ENCODE peak calls at places on chromosomes 7 and 10, in six cellular contexts. One of them, this sample, is unnamed.

GRCh38 chr10:12844796-12845524 is 156.6 kb downstream of the CCDC3 start:
- ATAC-seq in upper lobe of left lung: peak; percentile 47
- ATAC-seq in HCT116: peak; percentile 26
- ATAC-seq in HepG2: no peak
- ATAC-seq in GM12878: no peak
- ATAC-seq in K562: no peak
- ATAC-seq in this sample: peak; percentile 42

GRCh38 chr7:46534593-46535271 is 613.7 kb upstream of the IGFBP3 start:
- ATAC-seq in upper lobe of left lung: no peak
- ATAC-seq in HCT116: no peak
- ATAC-seq in HepG2: no peak
- ATAC-seq in K562: no peak
- ATAC-seq in GM12878: no peak
- ATAC-seq in this sample: peak; percentile 49

GRCh38 chr7:29190349-29191045 is 4.1 kb upstream of the CHN2 start:
- ATAC-seq in HCT116: no peak
- ATAC-seq in HepG2: peak; percentile 46
- ATAC-seq in K562: no peak
- ATAC-seq in upper lobe of left lung: no peak
- ATAC-seq in GM12878: no peak
- ATAC-seq in this sample: no peak

GRCh38 chr7:118245267-118246040 is 20.9 kb downstream of the ANKRD7 start:
- ATAC-seq in HCT116: no peak
- ATAC-seq in K562: no peak
- ATAC-seq in GM12878: peak; percentile 90
- ATAC-seq in HepG2: no peak
- ATAC-seq in upper lobe of left lung: no peak
- ATAC-seq in this sample: no peak

GRCh38 chr10:21891439-21891838 is 112.1 kb downstream of the DNAJC1 start:
- ATAC-seq in upper lobe of left lung: no peak
- ATAC-seq in HepG2: no peak
- ATAC-seq in K562: peak; percentile 39
- ATAC-seq in GM12878: no peak
- ATAC-seq in HCT116: no peak
- ATAC-seq in this sample: no peak

GRCh38 chr7:55449205-55449991 is 84.3 kb downstream of the LANCL2 start:
- ATAC-seq in upper lobe of left lung: peak; percentile 35
- ATAC-seq in HepG2: peak; percentile 36
- ATAC-seq in K562: no peak
- ATAC-seq in HCT116: no peak
- ATAC-seq in GM12878: no peak
- ATAC-seq in this sample: no peak

GRCh38 chr10:71143610-71144009 is 68.8 kb upstream of the UNC5B start:
- ATAC-seq in GM12878: no peak
- ATAC-seq in HCT116: no peak
- ATAC-seq in upper lobe of left lung: no peak
- ATAC-seq in K562: no peak
- ATAC-seq in HepG2: no peak
- ATAC-seq in this sample: no peak

GRCh38 chr7:156892821-156893706 is at the start of gene LMBR1:
- ATAC-seq in GM12878: peak; percentile 87
- ATAC-seq in HCT116: peak; percentile 84
- ATAC-seq in upper lobe of left lung: peak; percentile 98
- ATAC-seq in K562: peak; percentile 86
- ATAC-seq in HepG2: peak; percentile 92
- ATAC-seq in this sample: peak; percentile 95

GRCh38 chr10:100303724-100304319 is 17.3 kb upstream of the BLOC1S2 start:
- ATAC-seq in GM12878: peak; percentile 74
- ATAC-seq in HepG2: peak; percentile 66
- ATAC-seq in K562: peak; percentile 64
- ATAC-seq in HCT116: peak; percentile 87
- ATAC-seq in upper lobe of left lung: peak; percentile 61
- ATAC-seq in this sample: no peak

GRCh38 chr10:31072453-31072852 is 40.8 kb upstream of the ZNF438 start:
- ATAC-seq in GM12878: no peak
- ATAC-seq in K562: no peak
- ATAC-seq in HCT116: no peak
- ATAC-seq in upper lobe of left lung: no peak
- ATAC-seq in HepG2: no peak
- ATAC-seq in this sample: no peak

GRCh38 chr10:51162002-51162401 is 87.7 kb downstream of the PRKG1 start:
- ATAC-seq in upper lobe of left lung: peak; percentile 34
- ATAC-seq in HCT116: no peak
- ATAC-seq in K562: no peak
- ATAC-seq in HepG2: no peak
- ATAC-seq in GM12878: no peak
- ATAC-seq in this sample: no peak

GRCh38 chr7:147700702-147701101 is 889.9 kb upstream of the C7orf33 start:
- ATAC-seq in K562: no peak
- ATAC-seq in upper lobe of left lung: no peak
- ATAC-seq in HepG2: no peak
- ATAC-seq in GM12878: no peak
- ATAC-seq in HCT116: no peak
- ATAC-seq in this sample: no peak

GRCh38 chr10:73781879-73782748 is at the start of gene CHCHD1:
- ATAC-seq in K562: peak; percentile 82
- ATAC-seq in HepG2: peak; percentile 71
- ATAC-seq in GM12878: peak; percentile 82
- ATAC-seq in upper lobe of left lung: peak; percentile 90
- ATAC-seq in HCT116: peak; percentile 73
- ATAC-seq in this sample: peak; percentile 75

GRCh38 chr10:73785721-73786511 is 510 bp downstream of the ZSWIM8 start:
- ATAC-seq in upper lobe of left lung: peak; percentile 60
- ATAC-seq in K562: peak; percentile 14
- ATAC-seq in HepG2: peak; percentile 48
- ATAC-seq in HCT116: peak; percentile 3
- ATAC-seq in GM12878: peak; percentile 7
- ATAC-seq in this sample: peak; percentile 34

GRCh38 chr10:73786512-73786885 is 1.1 kb downstream of the ZSWIM8 start:
- ATAC-seq in HCT116: no peak
- ATAC-seq in K562: no peak
- ATAC-seq in GM12878: no peak
- ATAC-seq in upper lobe of left lung: no peak
- ATAC-seq in HepG2: peak; percentile 11
- ATAC-seq in this sample: no peak

GRCh38 chr10:73782749-73783085 is 869 bp downstream of the CHCHD1 start:
- ATAC-seq in K562: no peak
- ATAC-seq in HCT116: no peak
- ATAC-seq in GM12878: no peak
- ATAC-seq in HepG2: no peak
- ATAC-seq in upper lobe of left lung: no peak
- ATAC-seq in this sample: no peak

DNA sequence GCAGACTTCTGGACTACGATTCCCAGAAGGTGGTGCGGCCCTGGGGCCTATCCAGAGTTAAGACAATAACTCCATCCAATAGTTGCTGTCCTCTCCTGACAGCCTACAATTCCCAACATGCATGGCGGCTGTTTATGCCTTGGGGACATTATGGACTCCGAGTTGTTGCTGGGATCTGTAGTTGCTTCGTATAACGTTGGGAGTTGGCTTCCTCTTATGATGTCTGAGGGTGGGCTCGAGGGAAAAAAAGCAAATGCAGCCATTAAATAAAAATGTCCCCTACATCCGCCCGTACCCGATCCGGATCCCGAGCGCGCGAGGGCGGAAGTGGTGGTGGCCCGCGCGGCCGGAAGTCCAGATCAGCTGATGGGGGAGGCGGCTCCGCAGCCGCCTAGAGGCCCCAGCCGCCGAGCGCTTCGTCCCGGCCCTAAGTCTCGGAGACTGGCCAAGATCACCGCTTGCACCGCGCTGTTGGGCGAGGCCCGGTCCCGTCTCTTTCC is at the start of gene ZSWIM8:
- ATAC-seq in K562: peak; percentile 87
- ATAC-seq in HepG2: peak; percentile 87
- ATAC-seq in HCT116: peak; percentile 86
- ATAC-seq in GM12878: peak; percentile 89
- ATAC-seq in upper lobe of left lung: peak; percentile 95
- ATAC-seq in this sample: peak; percentile 91
- TF ChIP-seq POLR2A in K562: peak; percentile 85
- TF ChIP-seq POLR2A in HepG2: peak; percentile 61
- TF ChIP-seq POLR2A in HCT116: peak; percentile 14
- TF ChIP-seq POLR2A in GM12878: peak; percentile 86
- TF ChIP-seq POLR2A in upper lobe of left lung: peak; percentile 86
- TF ChIP-seq POLR2A in this sample: peak; percentile 76

GRCh38 chr7:82360591-82361386 is 82.8 kb downstream of the CACNA2D1 start:
- ATAC-seq in HCT116: no peak
- ATAC-seq in GM12878: peak; percentile 41
- ATAC-seq in HepG2: no peak
- ATAC-seq in upper lobe of left lung: no peak
- ATAC-seq in K562: no peak
- ATAC-seq in this sample: no peak
- TF ChIP-seq POLR2AphosphoS5 in HCT116: no peak
- TF ChIP-seq POLR2AphosphoS5 in GM12878: no peak
- TF ChIP-seq POLR2AphosphoS5 in HepG2: no peak
- TF ChIP-seq POLR2AphosphoS5 in upper lobe of left lung: no peak
- TF ChIP-seq POLR2AphosphoS5 in K562: no peak
- TF ChIP-seq POLR2AphosphoS5 in this sample: no peak

DNA sequence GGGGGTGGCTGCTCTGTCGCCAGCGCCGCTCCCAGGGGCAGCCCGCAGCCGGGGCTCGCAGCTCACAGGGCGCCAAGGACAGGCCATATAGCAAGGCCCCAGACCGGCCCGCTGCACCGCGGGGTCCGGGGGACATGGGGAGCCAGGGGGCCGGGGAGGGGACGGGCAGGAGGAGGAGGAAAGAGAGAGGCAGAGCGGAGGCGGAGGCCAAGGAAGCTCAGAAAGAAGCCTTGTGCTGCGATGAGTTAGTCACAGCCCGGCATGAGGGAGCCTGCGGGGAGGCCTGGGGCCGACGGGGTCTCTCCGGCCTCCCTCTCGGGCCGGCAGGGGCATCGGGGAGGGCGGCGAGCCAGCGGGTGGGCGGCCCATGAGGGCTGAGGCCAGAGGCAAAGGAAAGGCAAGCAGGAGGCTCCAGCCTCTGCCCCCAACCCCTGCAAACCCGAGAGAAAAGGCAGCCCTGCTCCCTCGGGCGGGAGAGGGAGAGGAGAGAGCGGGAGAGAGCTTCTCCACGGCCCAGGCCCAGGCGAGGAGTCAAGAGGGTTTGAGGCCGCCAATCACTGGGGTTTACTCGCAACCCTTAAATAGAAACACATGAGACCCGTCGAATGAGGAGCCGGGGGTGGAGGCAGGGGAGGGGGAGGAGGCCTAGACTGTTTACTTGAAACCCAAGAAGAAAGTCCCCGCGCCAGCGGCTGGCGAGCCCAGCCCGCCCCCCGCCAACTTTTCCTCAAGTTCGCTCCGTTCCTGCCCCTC is 167.9 kb downstream of the NEURL1 start:
- ATAC-seq in HepG2: peak; percentile 52
- ATAC-seq in K562: no peak
- ATAC-seq in upper lobe of left lung: peak; percentile 86
- ATAC-seq in GM12878: no peak
- ATAC-seq in HCT116: no peak
- ATAC-seq in this sample: peak; percentile 87
- H3K4me1 ChIP-seq in HepG2: peaks cover 73% of the 10 kb centered on the region
- H3K4me1 ChIP-seq in K562: no peaks in the 10 kb centered on the region
- H3K4me1 ChIP-seq in upper lobe of left lung: peaks cover 36% of the 10 kb centered on the region
- H3K4me1 ChIP-seq in GM12878: peaks cover 8% of the 10 kb centered on the region
- H3K4me1 ChIP-seq in HCT116: no peaks in the 10 kb centered on the region
- H3K4me1 ChIP-seq in this sample: peaks cover 9% of the 10 kb centered on the region

GRCh38 chr7:31305260-31305659 is 35.3 kb downstream of the NEUROD6 start:
- ATAC-seq in HCT116: no peak
- ATAC-seq in K562: no peak
- ATAC-seq in upper lobe of left lung: no peak
- ATAC-seq in GM12878: no peak
- ATAC-seq in HepG2: no peak
- ATAC-seq in this sample: no peak
- TF ChIP-seq POLR2A in HCT116: no peak
- TF ChIP-seq POLR2A in K562: no peak
- TF ChIP-seq POLR2A in upper lobe of left lung: no peak
- TF ChIP-seq POLR2A in GM12878: no peak
- TF ChIP-seq POLR2A in HepG2: no peak
- TF ChIP-seq POLR2A in this sample: no peak

GRCh38 chr7:139095194-139095659 is 14.3 kb downstream of the ZC3HAV1 start:
- ATAC-seq in K562: peak; percentile 53
- ATAC-seq in HepG2: no peak
- ATAC-seq in HCT116: no peak
- ATAC-seq in upper lobe of left lung: peak; percentile 71
- ATAC-seq in GM12878: peak; percentile 99
- ATAC-seq in this sample: peak; percentile 39
- TF ChIP-seq POLR2AphosphoS5 in K562: no peak
- TF ChIP-seq POLR2AphosphoS5 in HepG2: no peak
- TF ChIP-seq POLR2AphosphoS5 in HCT116: no peak
- TF ChIP-seq POLR2AphosphoS5 in upper lobe of left lung: no peak
- TF ChIP-seq POLR2AphosphoS5 in GM12878: no peak
- TF ChIP-seq POLR2AphosphoS5 in this sample: no peak

GRCh38 chr10:58350619-58351323 is 16.0 kb downstream of the UBE2D1 start:
- ATAC-seq in upper lobe of left lung: peak; percentile 47
- ATAC-seq in HCT116: no peak
- ATAC-seq in GM12878: no peak
- ATAC-seq in K562: peak; percentile 47
- ATAC-seq in HepG2: peak; percentile 56
- ATAC-seq in this sample: no peak
- H3K4me1 ChIP-seq in upper lobe of left lung: peaks cover 4% of the 10 kb centered on the region
- H3K4me1 ChIP-seq in HCT116: no peaks in the 10 kb centered on the region
- H3K4me1 ChIP-seq in GM12878: no peaks in the 10 kb centered on the region
- H3K4me1 ChIP-seq in K562: peaks cover 5% of the 10 kb centered on the region
- H3K4me1 ChIP-seq in HepG2: peaks cover 35% of the 10 kb centered on the region
- H3K4me1 ChIP-seq in this sample: peaks cover 3% of the 10 kb centered on the region

GRCh38 chr10:122240401-122240800 is 30.7 kb upstream of the BTBD16 start:
- ATAC-seq in K562: no peak
- ATAC-seq in HCT116: no peak
- ATAC-seq in upper lobe of left lung: no peak
- ATAC-seq in HepG2: no peak
- ATAC-seq in GM12878: no peak
- ATAC-seq in this sample: no peak
- TF ChIP-seq POLR2A in K562: no peak
- TF ChIP-seq POLR2A in HCT116: no peak
- TF ChIP-seq POLR2A in upper lobe of left lung: no peak
- TF ChIP-seq POLR2A in HepG2: no peak
- TF ChIP-seq POLR2A in GM12878: no peak
- TF ChIP-seq POLR2A in this sample: no peak

DNA sequence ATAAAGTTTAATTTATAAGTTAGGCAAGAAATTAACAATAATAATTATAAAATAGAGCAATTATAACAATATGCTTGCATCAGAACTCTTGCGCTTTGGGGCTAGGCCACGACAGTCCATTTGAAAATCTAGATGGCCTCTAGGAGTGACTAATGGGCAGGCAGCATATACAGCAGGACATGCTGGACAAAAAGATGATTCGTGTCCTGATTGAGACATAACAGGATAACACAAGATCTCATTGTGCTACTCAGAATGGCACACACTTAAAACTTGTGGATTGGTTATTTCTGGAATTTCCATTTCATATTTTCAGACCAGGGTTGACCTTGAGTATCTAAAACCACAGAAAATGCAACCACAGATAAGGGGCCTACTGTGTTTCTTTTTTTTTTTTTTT is 27.5 kb downstream of the CTNNA3 start:
- ATAC-seq in K562: peak; percentile 33
- ATAC-seq in HepG2: no peak
- ATAC-seq in upper lobe of left lung: no peak
- ATAC-seq in HCT116: no peak
- ATAC-seq in GM12878: no peak
- ATAC-seq in this sample: no peak
- TF ChIP-seq POLR2AphosphoS5 in K562: no peak
- TF ChIP-seq POLR2AphosphoS5 in HepG2: no peak
- TF ChIP-seq POLR2AphosphoS5 in upper lobe of left lung: no peak
- TF ChIP-seq POLR2AphosphoS5 in HCT116: no peak
- TF ChIP-seq POLR2AphosphoS5 in GM12878: no peak
- TF ChIP-seq POLR2AphosphoS5 in this sample: no peak

This sample was measured in gastroesophageal sphincter.